ENCODE peak calls at places on chromosome 13, in four cellular contexts. G is GM23338, Z is PC-3, W is MM.1S. O is an unnamed sample.
A peak's percentile ranks its signal among the peaks of the same experiment; 100 is the strongest.

GRCh38 chr13:33270906-33271538 is 14.5 kb downstream of the STARD13 start:
- DNase-seq in G (no peak), Z (no peak), W (no peak), O (no peak)

GRCh38 chr13:41384749-41385503 is 72.4 kb upstream of the RGCC start:
- DNase-seq in G (peak; percentile 41), Z (peak; percentile 36), W (no peak), O (no peak)

GRCh38 chr13:24557121-24557520 is 44.5 kb upstream of the PARP4 start:
- DNase-seq in G (no peak), Z (no peak), W (no peak), O (no peak)

GRCh38 chr13:70310720-70311119 is 202.5 kb upstream of the KLHL1 start:
- DNase-seq in G (peak; percentile 79), Z (peak; percentile 63), W (peak; percentile 32), O (peak; percentile 26)

GRCh38 chr13:24631922-24632321 is 48.3 kb upstream of the ATP12A start:
- DNase-seq in G (no peak), Z (no peak), W (no peak), O (no peak)

GRCh38 chr13:114140131-114140908 is 7.9 kb upstream of the RASA3 start:
- DNase-seq in G (no peak), Z (no peak), W (no peak), O (no peak)

GRCh38 chr13:21330126-21330861 is 128.8 kb downstream of the ZDHHC20 start:
- DNase-seq in G (no peak), Z (no peak), W (peak; percentile 74), O (no peak)

GRCh38 chr13:92136449-92137180 is 738.2 kb downstream of the GPC5 start:
- DNase-seq in G (no peak), Z (peak; percentile 38), W (no peak), O (no peak)

GRCh38 chr13:83880275-83881027 is 1.8 kb downstream of the SLITRK1 start:
- DNase-seq in G (peak; percentile 28), Z (no peak), W (no peak), O (no peak)

GRCh38 chr13:26300140-26300539 is 46.2 kb downstream of the CDK8 start:
- DNase-seq in G (no peak), Z (peak; percentile 60), W (no peak), O (peak; percentile 19)

GRCh38 chr13:22061806-22062391 is 391.0 kb downstream of the FGF9 start:
- DNase-seq in G (no peak), Z (no peak), W (peak; percentile 36), O (no peak)

GRCh38 chr13:98451676-98452105 is 125.2 kb downstream of the STK24 start:
- DNase-seq in G (no peak), Z (no peak), W (no peak), O (no peak)

GRCh38 chr13:77779461-77780272 is 82.2 kb downstream of the SLAIN1 start:
- DNase-seq in G (peak; percentile 76), Z (peak; percentile 63), W (peak; percentile 85), O (peak; percentile 18)

GRCh38 chr13:97018029-97018819 is 23.9 kb upstream of the OXGR1 start:
- DNase-seq in G (peak; percentile 75), Z (peak; percentile 72), W (peak; percentile 66), O (peak; percentile 52)

GRCh38 chr13:75316427-75316826 is 165.5 kb downstream of the TBC1D4 start:
- DNase-seq in G (no peak), Z (peak; percentile 40), W (no peak), O (no peak)

GRCh38 chr13:33367931-33368330 is 82.4 kb upstream of the STARD13 start:
- DNase-seq in G (no peak), Z (no peak), W (no peak), O (no peak)

GRCh38 chr13:106383791-106384190 is 151.7 kb downstream of the EFNB2 start:
- DNase-seq in G (no peak), Z (no peak), W (no peak), O (no peak)

GRCh38 chr13:21606781-21607180 is 2.8 kb upstream of the MICU2 start:
- DNase-seq in G (no peak), Z (no peak), W (no peak), O (no peak)

GRCh38 chr13:21326155-21327030 is 132.7 kb downstream of the ZDHHC20 start:
- DNase-seq in G (peak; percentile 98), Z (no peak), W (no peak), O (no peak)

GRCh38 chr13:71864981-71865857 is 1.8 kb downstream of the DACH1 start:
- DNase-seq in G (peak; percentile 62), Z (no peak), W (no peak), O (no peak)

GRCh38 chr13:79791471-79792042 is 310.6 kb downstream of the NDFIP2 start:
- DNase-seq in G (no peak), Z (no peak), W (no peak), O (no peak)

GRCh38 chr13:109840893-109841287 is 54.5 kb upstream of the IRS2 start:
- DNase-seq in G (no peak), Z (no peak), W (no peak), O (no peak)

GRCh38 chr13:68076046-68076445 is 845.9 kb upstream of the PCDH9 start:
- DNase-seq in G (no peak), Z (no peak), W (no peak), O (no peak)

GRCh38 chr13:114080739-114081561 is 51.5 kb downstream of the RASA3 start:
- DNase-seq in G (no peak), Z (no peak), W (no peak), O (no peak)

GRCh38 chr13:100458673-100459072 is 129.9 kb downstream of the GGACT start:
- DNase-seq in G (no peak), Z (no peak), W (no peak), O (no peak)

GRCh38 chr13:75368167-75368566 is 113.8 kb downstream of the TBC1D4 start:
- DNase-seq in G (no peak), Z (peak; percentile 65), W (no peak), O (peak; percentile 38)

GRCh38 chr13:30744686-30745085 is 9.3 kb downstream of the ALOX5AP start:
- DNase-seq in G (no peak), Z (no peak), W (peak; percentile 16), O (no peak)

GRCh38 chr13:60627071-60627686 is 230.2 kb downstream of the TDRD3 start:
- DNase-seq in G (peak; percentile 91), Z (peak; percentile 56), W (peak; percentile 18), O (peak; percentile 19)

GRCh38 chr13:40402931-40403412 is 263.5 kb downstream of the FOXO1 start:
- DNase-seq in G (peak; percentile 18), Z (peak; percentile 59), W (no peak), O (no peak)

DNA sequence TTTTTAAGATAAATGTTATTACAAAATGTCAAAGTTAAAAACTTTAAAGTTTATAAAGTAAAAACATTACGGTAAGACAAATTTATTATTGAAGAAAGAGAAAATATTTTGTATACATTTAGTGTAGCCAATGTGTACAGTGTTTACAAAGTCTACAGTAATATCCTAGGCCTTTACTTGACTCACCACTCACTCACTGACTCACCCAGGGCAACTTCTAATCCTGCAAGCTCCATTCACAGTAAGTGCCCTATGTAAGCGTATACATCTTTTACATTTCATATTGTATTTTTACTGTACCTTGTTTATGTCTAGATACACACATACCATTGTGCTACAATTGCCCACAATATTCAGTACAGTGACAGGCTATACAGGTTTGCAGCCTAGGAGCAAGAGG is 448.2 kb downstream of the KCTD12 start:
- DNase-seq in G (no peak), Z (peak; percentile 63), W (no peak), O (no peak)
- H3K9me2 ChIP-seq in G (no peaks in the 10 kb centered on the region), Z (no peaks in the 10 kb centered on the region), W (no peaks in the 10 kb centered on the region), O (no peaks in the 10 kb centered on the region)

GRCh38 chr13:49980266-49980665 is 16.6 kb upstream of the TRIM13 start:
- DNase-seq in G (no peak), Z (no peak), W (no peak), O (no peak)
- H3K9me2 ChIP-seq in G (no peaks in the 10 kb centered on the region), Z (no peaks in the 10 kb centered on the region), W (no peaks in the 10 kb centered on the region), O (no peaks in the 10 kb centered on the region)

DNA sequence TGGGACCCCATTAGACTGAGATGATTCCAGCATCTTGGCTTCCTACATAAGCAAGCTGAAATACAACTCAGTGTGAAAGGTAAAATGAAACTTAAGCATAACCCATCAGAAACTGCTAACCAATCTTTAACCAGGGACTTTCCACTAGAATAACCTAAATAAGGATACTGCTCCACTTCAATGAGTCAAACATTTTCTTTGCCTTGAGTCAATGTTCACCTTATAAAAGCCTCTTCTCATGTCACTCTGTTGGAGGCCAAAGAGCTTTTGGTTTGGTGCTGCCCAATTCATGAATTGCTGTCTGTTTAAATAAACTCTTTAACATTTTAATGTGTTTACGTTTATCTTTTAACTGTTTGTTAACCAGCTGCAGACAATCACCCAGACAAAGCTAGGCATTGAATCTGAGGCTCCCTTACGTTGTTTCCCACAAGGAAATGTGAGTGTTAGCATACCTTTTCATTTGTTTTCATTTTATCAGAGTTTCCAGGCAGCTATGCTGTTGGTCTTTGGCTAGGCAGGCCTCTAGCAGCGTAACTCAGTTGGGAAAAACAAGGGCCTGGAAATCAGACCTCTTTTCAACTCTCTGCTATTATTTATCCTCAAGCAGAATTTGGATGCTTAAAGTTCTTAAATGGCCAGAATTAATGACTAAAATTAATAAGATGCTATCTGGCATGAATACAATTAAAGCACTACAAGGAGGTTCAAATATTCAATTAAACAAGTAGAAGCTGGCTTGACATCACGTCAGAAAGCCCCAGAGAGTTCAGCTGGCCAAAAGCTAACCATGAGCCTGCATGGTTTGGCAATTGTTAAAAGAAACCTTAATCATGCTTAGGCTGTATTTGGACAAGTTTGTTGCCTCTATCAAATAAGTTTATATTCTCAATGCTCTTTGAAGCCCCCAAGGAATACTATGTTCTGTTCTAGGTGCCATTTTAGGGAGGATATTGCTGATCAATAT is 200.2 kb downstream of the DCLK1 start:
- DNase-seq in G (peak; percentile 36), Z (no peak), W (peak; percentile 76), O (no peak)
- H3K9me2 ChIP-seq in G (peaks cover 6% of the 10 kb centered on the region), Z (no peaks in the 10 kb centered on the region), W (no peaks in the 10 kb centered on the region), O (no peaks in the 10 kb centered on the region)

GRCh38 chr13:27355894-27356293 is 68.5 kb upstream of the GTF3A start:
- DNase-seq in G (peak; percentile 53), Z (no peak), W (no peak), O (no peak)
- H3K9me2 ChIP-seq in G (no peaks in the 10 kb centered on the region), Z (no peaks in the 10 kb centered on the region), W (no peaks in the 10 kb centered on the region), O (no peaks in the 10 kb centered on the region)

DNA sequence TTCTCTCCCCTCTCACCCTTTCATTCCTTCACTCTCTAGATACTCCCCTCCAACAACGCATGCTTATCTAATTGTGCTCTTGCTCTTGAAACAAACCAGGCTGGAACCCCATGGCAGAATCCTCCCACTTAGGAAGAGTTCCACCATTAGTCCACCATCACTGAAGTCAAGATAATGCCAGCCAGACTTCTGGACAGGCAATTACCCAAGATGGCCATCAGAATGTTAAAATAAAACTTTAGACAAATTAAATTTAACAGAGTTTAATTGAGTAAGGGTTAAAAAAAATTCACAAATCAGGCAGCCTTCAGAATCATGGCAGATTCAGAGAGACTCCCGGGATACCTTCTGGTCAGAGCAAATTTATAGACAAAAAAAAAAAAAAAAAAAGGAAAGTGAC is 221.5 kb downstream of the LHFPL6 start:
- DNase-seq in G (no peak), Z (no peak), W (no peak), O (no peak)
- H3K9me2 ChIP-seq in G (no peaks in the 10 kb centered on the region), Z (no peaks in the 10 kb centered on the region), W (no peaks in the 10 kb centered on the region), O (no peaks in the 10 kb centered on the region)